ENCODE peak calls at places on chromosomes 4 and X, in seven cellular contexts. One of them, this sample, is unnamed.

GRCh38 chr4:80035336-80035735 is 37.7 kb downstream of the ANTXR2 start:
- DNase-seq in lower leg skin: no peak
- DNase-seq in HEK293T: no peak
- DNase-seq in left lobe of liver: no peak
- DNase-seq in ELR: no peak
- DNase-seq in NCI-H1105 treated with DMSO at 0.1 percent for 48 hours: no peak
- DNase-seq in MM.1S: peak
- DNase-seq in this sample: no peak

GRCh38 chrX:109793191-109793590 is 60.1 kb upstream of the ACSL4 start:
- DNase-seq in lower leg skin: no peak
- DNase-seq in MM.1S: no peak
- DNase-seq in NCI-H1105 treated with DMSO at 0.1 percent for 48 hours: no peak
- DNase-seq in ELR: peak
- DNase-seq in left lobe of liver: no peak
- DNase-seq in HEK293T: no peak
- DNase-seq in this sample: no peak

GRCh38 chr4:184163813-184164212 is 53.9 kb downstream of the ENPP6 start:
- DNase-seq in left lobe of liver: peak
- DNase-seq in lower leg skin: no peak
- DNase-seq in HEK293T: peak
- DNase-seq in MM.1S: no peak
- DNase-seq in NCI-H1105 treated with DMSO at 0.1 percent for 48 hours: peak
- DNase-seq in ELR: peak
- DNase-seq in this sample: no peak

GRCh38 chr4:16461362-16461761 is 235.1 kb upstream of the TAPT1 start:
- DNase-seq in left lobe of liver: no peak
- DNase-seq in NCI-H1105 treated with DMSO at 0.1 percent for 48 hours: no peak
- DNase-seq in lower leg skin: no peak
- DNase-seq in MM.1S: no peak
- DNase-seq in ELR: peak
- DNase-seq in HEK293T: no peak
- DNase-seq in this sample: no peak

GRCh38 chr4:153002110-153002509 is 66.0 kb downstream of the FHDC1 start:
- DNase-seq in NCI-H1105 treated with DMSO at 0.1 percent for 48 hours: no peak
- DNase-seq in HEK293T: no peak
- DNase-seq in MM.1S: no peak
- DNase-seq in ELR: no peak
- DNase-seq in left lobe of liver: no peak
- DNase-seq in lower leg skin: no peak
- DNase-seq in this sample: no peak

GRCh38 chrX:129651756-129652564 is 2.8 kb downstream of the APLN start:
- DNase-seq in ELR: no peak
- DNase-seq in lower leg skin: no peak
- DNase-seq in MM.1S: no peak
- DNase-seq in NCI-H1105 treated with DMSO at 0.1 percent for 48 hours: no peak
- DNase-seq in left lobe of liver: peak
- DNase-seq in HEK293T: no peak
- DNase-seq in this sample: no peak

GRCh38 chr4:103915224-103915869 is 195.6 kb upstream of the TACR3 start:
- DNase-seq in HEK293T: peak
- DNase-seq in ELR: peak
- DNase-seq in left lobe of liver: no peak
- DNase-seq in lower leg skin: no peak
- DNase-seq in NCI-H1105 treated with DMSO at 0.1 percent for 48 hours: peak
- DNase-seq in MM.1S: peak
- DNase-seq in this sample: no peak

GRCh38 chrX:68999351-68999750 is 165.9 kb downstream of the PJA1 start:
- DNase-seq in lower leg skin: no peak
- DNase-seq in ELR: peak
- DNase-seq in MM.1S: no peak
- DNase-seq in NCI-H1105 treated with DMSO at 0.1 percent for 48 hours: no peak
- DNase-seq in HEK293T: no peak
- DNase-seq in left lobe of liver: no peak
- DNase-seq in this sample: no peak

GRCh38 chr4:52665592-52665991 is 6.5 kb upstream of the USP46 start:
- DNase-seq in left lobe of liver: no peak
- DNase-seq in NCI-H1105 treated with DMSO at 0.1 percent for 48 hours: no peak
- DNase-seq in ELR: peak
- DNase-seq in MM.1S: peak
- DNase-seq in lower leg skin: no peak
- DNase-seq in HEK293T: no peak
- DNase-seq in this sample: no peak

GRCh38 chr4:169279111-169279510 is 8.4 kb upstream of the SH3RF1 start:
- DNase-seq in MM.1S: no peak
- DNase-seq in lower leg skin: no peak
- DNase-seq in left lobe of liver: no peak
- DNase-seq in NCI-H1105 treated with DMSO at 0.1 percent for 48 hours: no peak
- DNase-seq in ELR: no peak
- DNase-seq in HEK293T: no peak
- DNase-seq in this sample: no peak

GRCh38 chr4:171390626-171391025 is 422.6 kb upstream of the GALNTL6 start:
- DNase-seq in MM.1S: no peak
- DNase-seq in ELR: no peak
- DNase-seq in lower leg skin: no peak
- DNase-seq in NCI-H1105 treated with DMSO at 0.1 percent for 48 hours: peak
- DNase-seq in HEK293T: no peak
- DNase-seq in left lobe of liver: no peak
- DNase-seq in this sample: no peak

GRCh38 chr4:5882947-5883346 is 9.9 kb downstream of the CRMP1 start:
- DNase-seq in ELR: no peak
- DNase-seq in HEK293T: no peak
- DNase-seq in left lobe of liver: no peak
- DNase-seq in NCI-H1105 treated with DMSO at 0.1 percent for 48 hours: no peak
- DNase-seq in lower leg skin: no peak
- DNase-seq in MM.1S: no peak
- DNase-seq in this sample: no peak

GRCh38 chr4:177401658-177402273 is 40.5 kb downstream of the AGA start:
- DNase-seq in MM.1S: no peak
- DNase-seq in ELR: no peak
- DNase-seq in HEK293T: no peak
- DNase-seq in lower leg skin: no peak
- DNase-seq in NCI-H1105 treated with DMSO at 0.1 percent for 48 hours: no peak
- DNase-seq in left lobe of liver: no peak
- DNase-seq in this sample: no peak

GRCh38 chr4:104589264-104589868 is 94.7 kb upstream of the CXXC4 start:
- DNase-seq in MM.1S: no peak
- DNase-seq in lower leg skin: no peak
- DNase-seq in ELR: no peak
- DNase-seq in left lobe of liver: no peak
- DNase-seq in NCI-H1105 treated with DMSO at 0.1 percent for 48 hours: peak
- DNase-seq in HEK293T: no peak
- DNase-seq in this sample: no peak

GRCh38 chrX:72271091-72271490 is 6.0 kb downstream of the RPS4X start:
- DNase-seq in lower leg skin: no peak
- DNase-seq in NCI-H1105 treated with DMSO at 0.1 percent for 48 hours: no peak
- DNase-seq in MM.1S: no peak
- DNase-seq in HEK293T: no peak
- DNase-seq in ELR: no peak
- DNase-seq in left lobe of liver: no peak
- DNase-seq in this sample: no peak

GRCh38 chr4:67922697-67923096 is 38.9 kb upstream of the TMPRSS11D start:
- DNase-seq in NCI-H1105 treated with DMSO at 0.1 percent for 48 hours: no peak
- DNase-seq in MM.1S: no peak
- DNase-seq in ELR: no peak
- DNase-seq in left lobe of liver: no peak
- DNase-seq in lower leg skin: no peak
- DNase-seq in HEK293T: no peak
- DNase-seq in this sample: no peak